ENCODE peak calls at places on chromosomes 16 and 17, in six cellular contexts. O is H1, D is neuronal stem cell, U is IMR-90, S is mesenchymal stem cell, E is trophoblast cell. B is an unnamed sample. For H3K9me3, the result is how much of the 10 kb centered on the place peaks cover.

GRCh38 chr16:20911361-20911760 is 10.8 kb downstream of the LYRM1 start:
- DNase-seq in U (peak), O (no peak), S (peak), E (no peak), D (no peak), B (no peak)

GRCh38 chr16:75948441-75948840 is 222.2 kb upstream of the CPHXL start:
- DNase-seq in E (no peak), D (no peak), U (no peak), O (no peak), S (no peak), B (no peak)

GRCh38 chr17:37671028-37671812 is 28.0 kb upstream of the DDX52 start:
- DNase-seq in S (no peak), U (no peak), E (no peak), O (no peak), D (no peak), B (no peak)

GRCh38 chr17:27600471-27600870 is 30.5 kb upstream of the LGALS9 start:
- DNase-seq in E (peak), U (no peak), D (no peak), O (no peak), S (no peak), B (no peak)

GRCh38 chr16:85894266-85894665 is 4.7 kb upstream of the IRF8 start:
- DNase-seq in E (no peak), D (no peak), S (no peak), O (no peak), U (no peak), B (peak)

GRCh38 chr17:5800646-5801045 is 216.3 kb upstream of the NLRP1 start:
- DNase-seq in O (no peak), E (no peak), D (no peak), U (no peak), S (peak), B (no peak)

GRCh38 chr16:85444879-85445778 is 168.0 kb upstream of the GSE1 start:
- DNase-seq in S (no peak), O (peak), E (no peak), U (no peak), D (no peak), B (peak)

GRCh38 chr16:87721622-87722565 is 43.9 kb downstream of the KLHDC4 start:
- DNase-seq in U (no peak), E (no peak), D (no peak), O (no peak), S (no peak), B (no peak)

GRCh38 chr16:3223913-3224515 is 10.9 kb downstream of the ZNF200 start:
- DNase-seq in D (no peak), E (no peak), O (no peak), S (no peak), U (no peak), B (no peak)

GRCh38 chr16:3456374-3456773 is 12.9 kb downstream of the NAA60 start:
- DNase-seq in O (no peak), U (peak), D (no peak), S (no peak), E (no peak), B (no peak)

GRCh38 chr16:20803192-20803560 is 3.1 kb downstream of the ERI2 start:
- DNase-seq in O (no peak), D (no peak), S (no peak), U (peak), E (no peak), B (no peak)

GRCh38 chr16:49639739-49640388 is 216.0 kb downstream of the ZNF423 start:
- DNase-seq in E (no peak), O (peak), U (peak), D (peak), S (peak), B (no peak)

GRCh38 chr16:27532088-27532810 is 17.5 kb downstream of the GTF3C1 start:
- DNase-seq in U (no peak), E (no peak), D (no peak), S (no peak), O (no peak), B (no peak)

GRCh38 chr16:29230671-29231091 is 175.8 kb downstream of the NPIPB11 start:
- DNase-seq in E (no peak), D (no peak), U (peak), S (no peak), O (peak), B (peak)

GRCh38 chr17:15886804-15887203 is 58.1 kb upstream of the ADORA2B start:
- DNase-seq in E (no peak), S (no peak), D (no peak), U (no peak), O (no peak), B (no peak)

GRCh38 chr17:75806822-75807500 is 22.4 kb downstream of the UNK start:
- DNase-seq in D (no peak), E (peak), O (no peak), S (no peak), U (no peak), B (no peak)

GRCh38 chr16:74034862-74035261 is 261.8 kb upstream of the PSMD7 start:
- DNase-seq in E (no peak), S (no peak), O (no peak), U (peak), D (peak), B (no peak)

GRCh38 chr17:35243459-35244204 is 760 bp downstream of the SLFN5 start:
- DNase-seq in D (peak), U (peak), E (peak), O (peak), S (peak), B (peak)

GRCh38 chr17:38606646-38607611 is 1.2 kb upstream of the SRCIN1 start:
- DNase-seq in S (no peak), E (no peak), O (no peak), D (no peak), U (no peak), B (peak)

GRCh38 chr17:3385869-3386816 is at the start of gene OR3A2:
- DNase-seq in S (no peak), U (no peak), O (no peak), D (no peak), E (no peak), B (peak)

GRCh38 chr17:76623271-76624146 is 20.0 kb downstream of the ST6GALNAC1 start:
- DNase-seq in E (peak), O (peak), S (peak), D (peak), U (peak), B (peak)

GRCh38 chr16:19716183-19716582 is 1.8 kb downstream of the KNOP1 start:
- DNase-seq in U (no peak), O (no peak), D (no peak), E (no peak), S (no peak), B (no peak)

GRCh38 chr16:53744449-53744848 is 40.5 kb downstream of the FTO start:
- DNase-seq in O (no peak), D (no peak), E (no peak), U (no peak), S (no peak), B (peak)

GRCh38 chr17:43908111-43908721 is 880 bp upstream of the MPP2 start:
- DNase-seq in U (peak), S (peak), D (peak), O (peak), E (peak), B (peak)

GRCh38 chr16:78640886-78641285 is 541.4 kb downstream of the WWOX start:
- DNase-seq in O (no peak), E (no peak), S (no peak), D (no peak), U (no peak), B (no peak)

GRCh38 chr17:35350493-35350892 is 22.9 kb downstream of the SLFN11 start:
- DNase-seq in O (no peak), S (no peak), U (no peak), D (no peak), E (no peak), B (no peak)

GRCh38 chr16:64656471-64656870 is 465.4 kb downstream of the CDH11 start:
- DNase-seq in E (no peak), O (no peak), U (no peak), D (no peak), S (no peak), B (no peak)

GRCh38 chr16:49462989-49463371 is 89.4 kb downstream of the C16orf78 start:
- DNase-seq in S (no peak), D (no peak), U (no peak), O (peak), E (no peak), B (peak)

GRCh38 chr16:14132696-14133048 is 61.6 kb downstream of the MRTFB start:
- DNase-seq in D (no peak), U (peak), O (no peak), S (peak), E (no peak), B (no peak)

GRCh38 chr17:40705567-40705966 is 2.0 kb upstream of the KRT24 start:
- DNase-seq in O (no peak), D (no peak), E (no peak), U (no peak), S (no peak), B (no peak)

GRCh38 chr17:14201087-14201486 is 35.6 kb downstream of the CDRT15 start:
- DNase-seq in O (no peak), S (no peak), U (peak), E (no peak), D (no peak), B (no peak)

GRCh38 chr17:607341-608060 is 107.1 kb downstream of the VPS53 start:
- DNase-seq in S (peak), U (peak), D (no peak), E (no peak), O (no peak), B (no peak)

GRCh38 chr17:608911-609882 is 105.4 kb downstream of the VPS53 start:
- DNase-seq in E (no peak), O (no peak), S (no peak), D (no peak), U (peak), B (no peak)

GRCh38 chr17:604719-605118 is 109.9 kb downstream of the VPS53 start:
- DNase-seq in D (peak), S (no peak), E (no peak), O (no peak), U (peak), B (no peak)

GRCh38 chr17:603405-604193 is 111.0 kb downstream of the VPS53 start:
- DNase-seq in O (no peak), U (peak), E (no peak), D (no peak), S (peak), B (no peak)

DNA sequence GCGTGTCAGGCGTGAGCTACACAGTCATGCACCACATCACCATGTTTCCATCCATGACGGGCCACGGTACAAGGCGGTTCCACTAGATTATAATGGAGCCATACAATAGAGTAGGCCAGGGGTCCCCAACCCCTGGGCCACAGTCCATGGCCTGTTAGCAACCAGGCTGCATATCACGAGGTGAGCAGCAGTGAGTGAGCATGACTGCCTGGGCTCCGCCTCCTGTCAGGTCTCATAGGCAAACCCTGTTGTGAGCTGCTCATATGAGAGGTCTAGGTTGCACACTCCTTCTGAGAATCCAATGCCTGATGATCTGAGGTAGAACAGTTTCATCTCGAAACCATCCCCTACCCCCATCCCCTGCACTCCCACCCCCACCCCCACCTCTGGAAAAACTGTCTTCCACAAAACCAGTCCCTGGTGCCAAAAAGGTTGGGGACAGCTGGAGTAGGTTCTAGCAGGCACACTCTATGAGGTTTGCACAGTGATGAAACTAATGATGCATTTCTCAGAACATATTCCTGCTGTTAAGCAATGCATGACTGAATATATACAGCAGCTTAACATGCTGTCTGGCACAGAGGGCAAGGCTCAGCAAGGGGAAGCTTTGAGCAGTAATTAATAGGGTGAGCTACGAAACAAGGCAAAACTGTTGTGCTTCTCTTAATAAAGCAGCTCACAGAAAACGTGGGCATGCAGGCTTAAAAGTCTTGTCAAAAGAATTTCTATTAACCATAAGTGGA is 108.0 kb downstream of the VPS53 start:
- DNase-seq in U (peak), S (peak), O (no peak), E (no peak), D (no peak), B (no peak)
- H3K4me2 ChIP-seq in U (no peak), S (no peak), O (no peak), E (no peak), D (no peak), B (no peak)

DNA sequence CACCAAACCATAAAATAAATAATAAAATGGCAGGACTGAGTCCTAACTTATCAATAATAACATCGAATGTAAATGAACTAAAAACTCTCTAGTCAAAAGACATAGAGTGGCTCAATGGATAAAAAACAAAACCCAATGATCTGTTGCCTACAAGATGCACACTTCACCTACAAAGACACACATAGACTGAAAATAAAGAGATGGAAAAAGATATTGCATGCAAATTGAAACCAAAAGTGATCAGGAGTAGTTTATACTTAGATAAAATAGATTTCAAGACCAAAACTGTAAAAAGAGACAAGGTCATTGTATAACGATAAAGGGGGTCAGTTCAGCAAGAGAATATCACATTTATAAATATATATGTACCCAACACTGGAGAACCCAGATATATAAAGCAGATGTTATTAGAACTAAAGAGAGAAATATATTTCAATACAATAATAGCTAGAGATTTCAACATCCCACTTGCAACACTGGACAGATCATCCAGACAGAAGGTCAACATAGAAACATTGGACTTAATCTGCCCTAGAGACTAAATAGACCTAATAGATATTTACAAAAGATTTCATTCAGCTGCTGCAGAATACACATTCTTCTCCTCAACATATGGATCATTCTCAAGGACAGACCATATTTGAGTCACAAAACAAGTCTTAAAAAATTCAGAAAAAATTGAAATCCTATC is 29.8 kb downstream of the SLC47A2 start:
- DNase-seq in S (peak), U (no peak), O (no peak), E (no peak), D (no peak), B (no peak)
- H4K91ac ChIP-seq in S (no peak), U (no peak), O (no peak), E (no peak), D (no peak), B (no peak)

GRCh38 chr17:72119280-72119962 is 1.4 kb upstream of the SOX9 start:
- DNase-seq in E (no peak), U (no peak), O (no peak), D (no peak), S (no peak), B (no peak)
- H3K9me3 ChIP-seq in E (under half), U (under half), O (under half), D (under half), S (under half), B (under half)

GRCh38 chr16:8572919-8573724 is 17.2 kb downstream of the TMEM114 start:
- DNase-seq in S (peak), O (peak), D (no peak), U (peak), E (no peak), B (peak)
- H3K4me2 ChIP-seq in S (no peak), O (no peak), D (no peak), U (no peak), E (no peak), B (no peak)

GRCh38 chr17:12642034-12642433 is 23.7 kb upstream of the MYOCD start:
- DNase-seq in E (no peak), O (no peak), U (no peak), D (no peak), S (no peak), B (no peak)
- H4K91ac ChIP-seq in E (no peak), O (no peak), U (no peak), D (no peak), S (no peak), B (no peak)

GRCh38 chr16:31767267-31767666 is 106.3 kb upstream of the ZNF267 start:
- DNase-seq in U (no peak), D (no peak), E (no peak), O (no peak), S (no peak), B (no peak)
- H3K9me3 ChIP-seq in U (half or more), D (half or more), E (under half), O (half or more), S (half or more), B (half or more)

B was measured in H9.